ENCODE peak calls at places on chromosomes 13 and 19, in four cellular contexts. One of them, this sample, is unnamed.

GRCh38 chr13:103812966-103813365 is 746.7 kb upstream of the SLC10A2 start:
- DNase-seq in spleen: no peak
- DNase-seq in naive thymus-derived CD4-positive, alpha-beta T cell: no peak
- DNase-seq in hepatocyte: no peak
- DNase-seq in this sample: no peak

GRCh38 chr13:31749929-31750328 is 10.6 kb downstream of the RXFP2 start:
- DNase-seq in spleen: no peak
- DNase-seq in hepatocyte: no peak
- DNase-seq in naive thymus-derived CD4-positive, alpha-beta T cell: no peak
- DNase-seq in this sample: peak; percentile 72

GRCh38 chr13:24540236-24541126 is 27.9 kb upstream of the PARP4 start:
- DNase-seq in spleen: peak; percentile 69
- DNase-seq in hepatocyte: peak; percentile 14
- DNase-seq in naive thymus-derived CD4-positive, alpha-beta T cell: no peak
- DNase-seq in this sample: no peak

GRCh38 chr19:33310606-33311325 is 8.4 kb upstream of the CEBPA start:
- DNase-seq in hepatocyte: no peak
- DNase-seq in spleen: no peak
- DNase-seq in naive thymus-derived CD4-positive, alpha-beta T cell: no peak
- DNase-seq in this sample: no peak

GRCh38 chr13:30034448-30034795 is 184.0 kb upstream of the UBL3 start:
- DNase-seq in hepatocyte: no peak
- DNase-seq in naive thymus-derived CD4-positive, alpha-beta T cell: no peak
- DNase-seq in spleen: no peak
- DNase-seq in this sample: no peak

GRCh38 chr13:21625366-21625765 is 21.4 kb upstream of the MICU2 start:
- DNase-seq in hepatocyte: peak; percentile 42
- DNase-seq in naive thymus-derived CD4-positive, alpha-beta T cell: peak; percentile 34
- DNase-seq in spleen: no peak
- DNase-seq in this sample: no peak

GRCh38 chr19:50669319-50670101 is 20.3 kb downstream of the C19orf81 start:
- DNase-seq in naive thymus-derived CD4-positive, alpha-beta T cell: no peak
- DNase-seq in hepatocyte: peak; percentile 44
- DNase-seq in spleen: no peak
- DNase-seq in this sample: no peak

GRCh38 chr19:48403606-48404005 is 10.1 kb downstream of the GRIN2D start:
- DNase-seq in naive thymus-derived CD4-positive, alpha-beta T cell: peak; percentile 52
- DNase-seq in hepatocyte: peak; percentile 70
- DNase-seq in spleen: peak; percentile 90
- DNase-seq in this sample: peak; percentile 55

GRCh38 chr13:94318418-94318817 is 161.1 kb downstream of the DCT start:
- DNase-seq in naive thymus-derived CD4-positive, alpha-beta T cell: no peak
- DNase-seq in hepatocyte: no peak
- DNase-seq in spleen: no peak
- DNase-seq in this sample: no peak

GRCh38 chr13:26895081-26895807 is 134.7 kb upstream of the GPR12 start:
- DNase-seq in naive thymus-derived CD4-positive, alpha-beta T cell: no peak
- DNase-seq in spleen: no peak
- DNase-seq in hepatocyte: no peak
- DNase-seq in this sample: no peak

GRCh38 chr13:26370495-26370990 is 116.6 kb downstream of the CDK8 start:
- DNase-seq in naive thymus-derived CD4-positive, alpha-beta T cell: no peak
- DNase-seq in hepatocyte: no peak
- DNase-seq in spleen: no peak
- DNase-seq in this sample: no peak

GRCh38 chr13:98539655-98540054 is 37.3 kb downstream of the STK24 start:
- DNase-seq in spleen: no peak
- DNase-seq in hepatocyte: no peak
- DNase-seq in naive thymus-derived CD4-positive, alpha-beta T cell: no peak
- DNase-seq in this sample: no peak

GRCh38 chr13:97338571-97338970 is 95.4 kb upstream of the RAP2A start:
- DNase-seq in spleen: no peak
- DNase-seq in hepatocyte: no peak
- DNase-seq in naive thymus-derived CD4-positive, alpha-beta T cell: no peak
- DNase-seq in this sample: no peak

GRCh38 chr13:73535341-73535740 is 476.5 kb downstream of the KLF5 start:
- DNase-seq in naive thymus-derived CD4-positive, alpha-beta T cell: no peak
- DNase-seq in hepatocyte: no peak
- DNase-seq in spleen: no peak
- DNase-seq in this sample: peak; percentile 85

GRCh38 chr13:67204731-67205130 is 25.4 kb downstream of the PCDH9 start:
- DNase-seq in hepatocyte: no peak
- DNase-seq in naive thymus-derived CD4-positive, alpha-beta T cell: no peak
- DNase-seq in spleen: no peak
- DNase-seq in this sample: no peak

GRCh38 chr19:7397687-7398086 is 49.0 kb downstream of the ARHGEF18 start:
- DNase-seq in hepatocyte: no peak
- DNase-seq in naive thymus-derived CD4-positive, alpha-beta T cell: no peak
- DNase-seq in spleen: no peak
- DNase-seq in this sample: peak; percentile 89

GRCh38 chr13:44078806-44079378 is 199.2 kb downstream of the LACC1 start:
- DNase-seq in naive thymus-derived CD4-positive, alpha-beta T cell: no peak
- DNase-seq in spleen: no peak
- DNase-seq in hepatocyte: no peak
- DNase-seq in this sample: no peak

GRCh38 chr13:113001251-113002140 is 32.5 kb downstream of the MCF2L start:
- DNase-seq in naive thymus-derived CD4-positive, alpha-beta T cell: no peak
- DNase-seq in spleen: no peak
- DNase-seq in hepatocyte: peak; percentile 83
- DNase-seq in this sample: no peak

GRCh38 chr19:38061294-38061693 is 154.3 kb downstream of the SIPA1L3 start:
- DNase-seq in naive thymus-derived CD4-positive, alpha-beta T cell: no peak
- DNase-seq in spleen: no peak
- DNase-seq in hepatocyte: no peak
- DNase-seq in this sample: peak; percentile 64

GRCh38 chr19:29662604-29663404 is 2.5 kb upstream of the PLEKHF1 start:
- DNase-seq in hepatocyte: peak; percentile 76
- DNase-seq in spleen: peak; percentile 78
- DNase-seq in naive thymus-derived CD4-positive, alpha-beta T cell: no peak
- DNase-seq in this sample: peak; percentile 76

GRCh38 chr13:38763446-38764381 is 76.8 kb downstream of the FREM2 start:
- DNase-seq in hepatocyte: peak; percentile 68
- DNase-seq in spleen: no peak
- DNase-seq in naive thymus-derived CD4-positive, alpha-beta T cell: no peak
- DNase-seq in this sample: peak; percentile 38

DNA sequence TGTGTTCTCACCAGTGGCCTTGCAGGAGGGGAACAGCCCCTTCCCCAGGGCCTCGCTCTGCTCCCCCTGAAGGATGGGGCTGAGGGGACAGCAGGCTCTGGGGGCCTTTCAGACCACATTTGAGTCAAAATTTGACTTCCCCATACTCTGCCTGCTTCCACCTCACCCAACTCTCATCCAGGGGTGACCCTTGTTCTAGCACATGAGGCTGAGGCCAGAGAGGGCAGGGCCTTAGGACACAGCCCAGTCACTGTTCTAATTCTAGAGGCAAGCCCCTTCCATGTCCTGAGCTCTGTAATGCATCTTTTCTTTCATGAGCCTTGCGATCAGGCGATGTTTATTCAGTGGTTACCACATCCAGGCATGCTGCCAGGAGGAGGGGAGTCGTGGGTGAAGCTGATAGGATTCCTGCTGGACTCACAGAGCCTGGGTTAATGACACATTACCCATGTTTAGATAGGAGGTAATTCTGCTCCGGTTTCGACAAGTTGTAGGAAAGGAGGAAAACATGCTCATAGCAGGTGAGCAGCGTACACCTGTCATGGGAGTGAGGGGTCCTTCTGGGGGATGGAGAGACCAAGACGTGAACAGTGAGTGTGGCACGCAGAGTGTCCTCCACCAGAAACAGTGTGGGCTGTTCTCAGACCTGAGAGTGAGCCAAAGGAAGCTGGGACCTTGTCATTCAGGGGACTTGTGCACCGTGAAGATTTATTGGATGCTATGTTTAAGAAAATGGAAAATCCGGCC is 9.3 kb downstream of the RPS9 start:
- DNase-seq in spleen: no peak
- DNase-seq in hepatocyte: peak; percentile 95
- DNase-seq in naive thymus-derived CD4-positive, alpha-beta T cell: no peak
- DNase-seq in this sample: peak; percentile 85
- H3K4me1 ChIP-seq in spleen: peaks cover 29% of the 10 kb centered on the region
- H3K4me1 ChIP-seq in hepatocyte: peaks cover 43% of the 10 kb centered on the region
- H3K4me1 ChIP-seq in naive thymus-derived CD4-positive, alpha-beta T cell: peaks cover 47% of the 10 kb centered on the region
- H3K4me1 ChIP-seq in this sample: no peaks in the 10 kb centered on the region

GRCh38 chr19:4539169-4539696 is 603 bp downstream of the LRG1 start:
- DNase-seq in spleen: no peak
- DNase-seq in hepatocyte: peak; percentile 3
- DNase-seq in naive thymus-derived CD4-positive, alpha-beta T cell: no peak
- DNase-seq in this sample: no peak

GRCh38 chr19:4536798-4537197 is 1.8 kb upstream of the PLIN5 start:
- DNase-seq in hepatocyte: no peak
- DNase-seq in naive thymus-derived CD4-positive, alpha-beta T cell: no peak
- DNase-seq in spleen: no peak
- DNase-seq in this sample: no peak

GRCh38 chr19:4538601-4538954 is 1.3 kb downstream of the LRG1 start:
- DNase-seq in spleen: peak; percentile 79
- DNase-seq in naive thymus-derived CD4-positive, alpha-beta T cell: no peak
- DNase-seq in hepatocyte: no peak
- DNase-seq in this sample: no peak

GRCh38 chr19:4539697-4540581 is at the start of gene LRG1:
- DNase-seq in naive thymus-derived CD4-positive, alpha-beta T cell: no peak
- DNase-seq in spleen: peak; percentile 92
- DNase-seq in hepatocyte: peak; percentile 73
- DNase-seq in this sample: no peak

DNA sequence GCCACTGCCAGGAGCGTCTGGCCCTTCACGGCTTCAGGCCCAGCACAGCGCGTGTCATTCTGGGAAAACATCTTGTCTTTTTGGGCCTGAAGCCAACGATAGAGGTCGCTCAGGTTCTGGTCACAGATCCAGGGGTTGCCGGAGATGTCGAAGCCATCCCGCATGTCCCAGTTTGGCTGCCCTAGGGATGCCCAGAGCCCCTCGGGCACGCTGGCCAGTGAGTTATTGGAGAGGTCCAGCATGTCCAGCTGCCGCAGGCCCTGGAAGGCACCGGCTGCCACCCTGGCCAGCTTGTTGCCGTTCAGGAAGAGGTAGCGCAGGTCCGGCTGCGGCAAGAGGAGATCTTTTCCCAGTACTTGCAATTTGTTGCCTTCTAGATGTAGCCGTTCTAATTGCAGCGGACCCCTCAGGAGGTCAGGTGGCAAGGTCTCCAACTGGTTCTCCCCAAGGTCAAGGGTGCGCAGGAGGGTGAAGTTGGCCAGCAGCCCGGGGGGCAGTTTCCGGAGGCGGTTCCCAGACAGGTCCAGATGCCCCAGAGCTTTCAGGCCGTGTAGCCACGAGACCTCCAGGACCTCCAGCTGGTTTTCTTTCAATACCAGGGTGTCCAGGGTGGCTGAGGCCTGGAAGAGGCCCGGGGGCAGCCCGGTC is 1.8 kb downstream of the LRG1 start:
- DNase-seq in naive thymus-derived CD4-positive, alpha-beta T cell: no peak
- DNase-seq in spleen: no peak
- DNase-seq in hepatocyte: peak; percentile 2
- DNase-seq in this sample: no peak
- H3K4me1 ChIP-seq in naive thymus-derived CD4-positive, alpha-beta T cell: no peaks in the 10 kb centered on the region
- H3K4me1 ChIP-seq in spleen: peaks cover 7% of the 10 kb centered on the region
- H3K4me1 ChIP-seq in hepatocyte: no peaks in the 10 kb centered on the region
- H3K4me1 ChIP-seq in this sample: no peaks in the 10 kb centered on the region

DNA sequence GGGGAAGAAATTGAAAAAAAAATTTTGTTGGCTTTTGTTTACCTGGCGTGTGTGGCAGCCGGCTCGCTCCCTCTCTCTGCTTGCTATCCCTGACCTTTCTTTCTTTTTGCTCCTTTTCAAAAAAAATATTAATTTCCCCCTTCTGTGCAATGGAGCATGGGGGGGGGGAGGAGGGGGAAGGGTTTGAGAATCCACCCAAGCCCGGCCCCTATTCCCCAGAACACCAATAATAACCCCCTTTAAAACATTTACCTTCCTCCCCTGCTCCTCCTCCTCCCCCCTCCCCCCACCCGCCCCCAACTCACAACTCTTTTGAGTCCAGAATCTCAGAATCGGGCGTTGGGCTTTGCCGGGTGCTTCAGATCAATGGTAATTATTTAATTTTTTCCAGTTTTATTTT is 28.4 kb downstream of the NFIX start:
- DNase-seq in naive thymus-derived CD4-positive, alpha-beta T cell: no peak
- DNase-seq in spleen: no peak
- DNase-seq in hepatocyte: no peak
- DNase-seq in this sample: no peak
- H3K4me1 ChIP-seq in naive thymus-derived CD4-positive, alpha-beta T cell: peaks cover 11% of the 10 kb centered on the region
- H3K4me1 ChIP-seq in spleen: peaks cover 11% of the 10 kb centered on the region
- H3K4me1 ChIP-seq in hepatocyte: peaks cover 41% of the 10 kb centered on the region
- H3K4me1 ChIP-seq in this sample: peaks cover 24% of the 10 kb centered on the region

GRCh38 chr19:18128044-18128443 is 24.9 kb upstream of the PIK3R2 start:
- DNase-seq in spleen: no peak
- DNase-seq in naive thymus-derived CD4-positive, alpha-beta T cell: no peak
- DNase-seq in hepatocyte: no peak
- DNase-seq in this sample: no peak

GRCh38 chr19:18123819-18124218 is 26.2 kb downstream of the MAST3 start:
- DNase-seq in hepatocyte: no peak
- DNase-seq in naive thymus-derived CD4-positive, alpha-beta T cell: no peak
- DNase-seq in spleen: no peak
- DNase-seq in this sample: no peak

GRCh38 chr19:18128805-18129204 is 24.2 kb upstream of the PIK3R2 start:
- DNase-seq in naive thymus-derived CD4-positive, alpha-beta T cell: no peak
- DNase-seq in hepatocyte: no peak
- DNase-seq in spleen: no peak
- DNase-seq in this sample: no peak

GRCh38 chr19:18122860-18123795 is 25.6 kb downstream of the MAST3 start:
- DNase-seq in hepatocyte: no peak
- DNase-seq in naive thymus-derived CD4-positive, alpha-beta T cell: no peak
- DNase-seq in spleen: no peak
- DNase-seq in this sample: no peak

GRCh38 chr19:18126097-18126496 is 26.9 kb upstream of the PIK3R2 start:
- DNase-seq in hepatocyte: no peak
- DNase-seq in naive thymus-derived CD4-positive, alpha-beta T cell: no peak
- DNase-seq in spleen: no peak
- DNase-seq in this sample: no peak
- H3K4me1 ChIP-seq in hepatocyte: no peaks in the 10 kb centered on the region
- H3K4me1 ChIP-seq in naive thymus-derived CD4-positive, alpha-beta T cell: no peaks in the 10 kb centered on the region
- H3K4me1 ChIP-seq in spleen: no peaks in the 10 kb centered on the region
- H3K4me1 ChIP-seq in this sample: no peaks in the 10 kb centered on the region

GRCh38 chr19:55382522-55383054 is 1.5 kb downstream of the TMEM238 start:
- DNase-seq in hepatocyte: no peak
- DNase-seq in naive thymus-derived CD4-positive, alpha-beta T cell: no peak
- DNase-seq in spleen: no peak
- DNase-seq in this sample: no peak

GRCh38 chr19:55377356-55378131 is 918 bp downstream of the TMEM190 start:
- DNase-seq in spleen: no peak
- DNase-seq in hepatocyte: no peak
- DNase-seq in naive thymus-derived CD4-positive, alpha-beta T cell: no peak
- DNase-seq in this sample: no peak

GRCh38 chr19:55382013-55382412 is 2.1 kb downstream of the TMEM238 start:
- DNase-seq in naive thymus-derived CD4-positive, alpha-beta T cell: no peak
- DNase-seq in spleen: no peak
- DNase-seq in hepatocyte: no peak
- DNase-seq in this sample: no peak

GRCh38 chr19:55376381-55376933 is at the start of gene TMEM190:
- DNase-seq in spleen: no peak
- DNase-seq in hepatocyte: no peak
- DNase-seq in naive thymus-derived CD4-positive, alpha-beta T cell: no peak
- DNase-seq in this sample: no peak

GRCh38 chr19:55379161-55379560 is 2.5 kb downstream of the TMEM190 start:
- DNase-seq in hepatocyte: no peak
- DNase-seq in spleen: no peak
- DNase-seq in naive thymus-derived CD4-positive, alpha-beta T cell: no peak
- DNase-seq in this sample: no peak
- H3K4me1 ChIP-seq in hepatocyte: peaks cover 29% of the 10 kb centered on the region
- H3K4me1 ChIP-seq in spleen: peaks cover 6% of the 10 kb centered on the region
- H3K4me1 ChIP-seq in naive thymus-derived CD4-positive, alpha-beta T cell: peaks cover 13% of the 10 kb centered on the region
- H3K4me1 ChIP-seq in this sample: no peaks in the 10 kb centered on the region

GRCh38 chr13:106096661-106097092 is 438.8 kb downstream of the EFNB2 start:
- DNase-seq in hepatocyte: peak; percentile 47
- DNase-seq in spleen: no peak
- DNase-seq in naive thymus-derived CD4-positive, alpha-beta T cell: no peak
- DNase-seq in this sample: no peak
- H3K4me1 ChIP-seq in hepatocyte: peaks cover 24% of the 10 kb centered on the region
- H3K4me1 ChIP-seq in spleen: no peaks in the 10 kb centered on the region
- H3K4me1 ChIP-seq in naive thymus-derived CD4-positive, alpha-beta T cell: no peaks in the 10 kb centered on the region
- H3K4me1 ChIP-seq in this sample: peaks cover 15% of the 10 kb centered on the region